ENCODE peak calls at places on chromosome 5, in six cellular contexts. G is AG08395, X is osteocyte, Y is heart right ventricle, J is H7, L is HFFc6. P is an unnamed sample.

GRCh38 chr5:123807177-123807900 is 295.4 kb downstream of the CSNK1G3 start:
- DNase-seq in L (no peak), Y (no peak), J (no peak), G (peak; percentile 58), X (no peak), P (no peak)

GRCh38 chr5:121189569-121190305 is 661.9 kb upstream of the FTMT start:
- DNase-seq in X (peak; percentile 83), G (no peak), L (no peak), J (no peak), Y (no peak), P (no peak)

GRCh38 chr5:157431544-157432200 is 28.3 kb upstream of the NIPAL4 start:
- DNase-seq in L (peak; percentile 72), X (no peak), Y (peak; percentile 45), G (peak; percentile 60), J (no peak), P (peak; percentile 27)

GRCh38 chr5:124963236-124963929 is 216.9 kb upstream of the ZNF608 start:
- DNase-seq in X (no peak), J (peak; percentile 77), Y (no peak), G (peak; percentile 49), L (peak; percentile 76), P (peak; percentile 44)

GRCh38 chr5:95771109-95771708 is 40.1 kb downstream of the RHOBTB3 start:
- DNase-seq in Y (peak; percentile 62), J (no peak), X (no peak), L (no peak), G (no peak), P (no peak)

GRCh38 chr5:125470503-125470902 is 724.1 kb upstream of the ZNF608 start:
- DNase-seq in G (no peak), L (no peak), J (no peak), X (no peak), Y (no peak), P (no peak)

GRCh38 chr5:65721050-65721774 is 697 bp downstream of the SGTB start:
- DNase-seq in Y (peak; percentile 51), G (peak; percentile 67), X (peak; percentile 86), L (peak; percentile 76), J (peak; percentile 56), P (peak; percentile 75)

GRCh38 chr5:167814828-167815227 is 476.6 kb upstream of the WWC1 start:
- DNase-seq in G (peak; percentile 95), J (no peak), X (no peak), L (peak; percentile 89), Y (no peak), P (peak; percentile 20)

GRCh38 chr5:157456301-157456700 is 3.7 kb upstream of the NIPAL4 start:
- DNase-seq in L (no peak), X (peak; percentile 42), Y (no peak), J (no peak), G (no peak), P (no peak)

GRCh38 chr5:6377121-6377520 is 1.2 kb downstream of the MED10 start:
- DNase-seq in L (no peak), J (no peak), X (peak; percentile 42), Y (peak; percentile 1), G (no peak), P (no peak)